ENCODE peak calls at places on chromosome 21, in seven cellular contexts. F, D, G, Q, V, O and T are unnamed samples.

GRCh38 chr21:18529253-18529652 is 125.7 kb upstream of the TMPRSS15 start:
- DNase-seq in F (peak; percentile 68), D (no peak), G (no peak), Q (no peak), V (peak; percentile 96), O (no peak), T (no peak)

GRCh38 chr21:25370311-25370744 is 237.0 kb downstream of the MRPL39 start:
- DNase-seq in F (peak; percentile 52), D (no peak), G (no peak), Q (no peak), V (peak; percentile 98), O (peak; percentile 82), T (no peak)

GRCh38 chr21:46092811-46093667 is 4.9 kb upstream of the COL6A2 start:
- DNase-seq in F (no peak), D (no peak), G (no peak), Q (no peak), V (no peak), O (no peak), T (no peak)

GRCh38 chr21:34910396-34910795 is 138.7 kb downstream of the RUNX1 start:
- DNase-seq in F (no peak), D (no peak), G (no peak), Q (no peak), V (no peak), O (no peak), T (no peak)

GRCh38 chr21:35850542-35851103 is 209.7 kb downstream of the SETD4 start:
- DNase-seq in F (no peak), D (peak; percentile 77), G (no peak), Q (peak; percentile 8), V (no peak), O (no peak), T (no peak)

GRCh38 chr21:18443085-18443484 is 39.5 kb upstream of the TMPRSS15 start:
- DNase-seq in F (no peak), D (no peak), G (no peak), Q (no peak), V (no peak), O (no peak), T (no peak)

GRCh38 chr21:45871616-45872236 is 109.8 kb upstream of the COL6A1 start:
- DNase-seq in F (no peak), D (no peak), G (no peak), Q (no peak), V (no peak), O (no peak), T (no peak)

GRCh38 chr21:34952701-34953100 is 96.4 kb downstream of the RUNX1 start:
- DNase-seq in F (peak; percentile 43), D (no peak), G (peak; percentile 12), Q (no peak), V (no peak), O (no peak), T (no peak)

GRCh38 chr21:29504751-29505321 is 206.1 kb downstream of the BACH1 start:
- DNase-seq in F (peak; percentile 43), D (no peak), G (no peak), Q (no peak), V (peak; percentile 78), O (no peak), T (no peak)

GRCh38 chr21:45788198-45788597 is 144.7 kb downstream of the PCBP3 start:
- DNase-seq in F (no peak), D (no peak), G (no peak), Q (no peak), V (no peak), O (no peak), T (no peak)

GRCh38 chr21:39681257-39681656 is 63.7 kb upstream of the IGSF5 start:
- DNase-seq in F (peak; percentile 71), D (no peak), G (no peak), Q (no peak), V (peak; percentile 46), O (no peak), T (no peak)

GRCh38 chr21:34890724-34891609 is 158.1 kb downstream of the RUNX1 start:
- DNase-seq in F (peak; percentile 17), D (peak; percentile 75), G (peak; percentile 75), Q (no peak), V (peak; percentile 57), O (no peak), T (no peak)

GRCh38 chr21:38220270-38220737 is 36.5 kb upstream of the KCNJ15 start:
- DNase-seq in F (no peak), D (no peak), G (no peak), Q (no peak), V (no peak), O (no peak), T (no peak)

GRCh38 chr21:38803075-38803474 is 2.7 kb upstream of the ETS2 start:
- DNase-seq in F (no peak), D (no peak), G (no peak), Q (no peak), V (no peak), O (no peak), T (no peak)

GRCh38 chr21:46002841-46003574 is 21.4 kb downstream of the COL6A1 start:
- DNase-seq in F (no peak), D (peak; percentile 64), G (no peak), Q (no peak), V (no peak), O (no peak), T (no peak)

GRCh38 chr21:38506606-38507331 is 8.5 kb upstream of the ERG start:
- DNase-seq in F (no peak), D (no peak), G (peak; percentile 30), Q (no peak), V (no peak), O (no peak), T (no peak)

GRCh38 chr21:38807481-38807880 is 1.8 kb downstream of the ETS2 start:
- DNase-seq in F (no peak), D (no peak), G (no peak), Q (no peak), V (no peak), O (no peak), T (no peak)

GRCh38 chr21:35943752-35944151 is 116.6 kb downstream of the SETD4 start:
- DNase-seq in F (no peak), D (no peak), G (no peak), Q (no peak), V (no peak), O (no peak), T (no peak)

GRCh38 chr21:17780539-17780938 is 38.6 kb downstream of the C21orf91 start:
- DNase-seq in F (peak; percentile 67), D (no peak), G (no peak), Q (peak; percentile 83), V (no peak), O (no peak), T (peak; percentile 37)

GRCh38 chr21:34706337-34706736 is 37.5 kb downstream of the CLIC6 start:
- DNase-seq in F (no peak), D (no peak), G (no peak), Q (no peak), V (no peak), O (no peak), T (no peak)

GRCh38 chr21:38496224-38496623 is 2.1 kb downstream of the ERG start:
- DNase-seq in F (no peak), D (no peak), G (no peak), Q (no peak), V (no peak), O (no peak), T (no peak)

GRCh38 chr21:25501996-25502665 is 105.2 kb downstream of the MRPL39 start:
- DNase-seq in F (peak; percentile 14), D (no peak), G (no peak), Q (peak; percentile 74), V (no peak), O (no peak), T (no peak)

GRCh38 chr21:44761011-44761729 is 40.5 kb downstream of the UBE2G2 start:
- DNase-seq in F (peak; percentile 31), D (peak; percentile 61), G (peak; percentile 91), Q (no peak), V (no peak), O (no peak), T (no peak)
- TF ChIP-seq CTCF in F (peak; percentile 61), D (no peak), G (peak; percentile 87), Q (peak; percentile 54), V (peak; percentile 49), O (peak; percentile 44), T (no peak)

DNA sequence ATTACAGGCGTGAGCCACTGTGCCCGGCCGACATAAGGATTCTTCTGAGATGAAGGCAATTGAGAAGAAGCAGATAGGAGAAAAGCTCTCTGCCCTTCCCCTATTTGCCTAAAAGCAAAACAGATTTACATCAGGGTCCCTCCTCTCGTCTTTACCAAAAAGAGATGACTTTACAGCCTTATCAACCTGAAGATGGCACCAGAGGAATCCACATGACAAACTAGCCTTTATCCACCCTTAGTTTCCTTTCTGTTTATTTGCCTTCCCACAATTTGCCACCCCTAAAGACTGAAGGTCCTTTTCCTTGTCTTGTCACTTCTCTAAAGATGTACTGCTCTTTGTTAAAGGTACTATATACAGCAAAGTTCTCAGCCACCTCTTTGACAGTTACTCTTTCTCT is 70.7 kb upstream of the KRTAP19-8 start:
- DNase-seq in F (peak; percentile 13), D (no peak), G (peak; percentile 69), Q (no peak), V (no peak), O (no peak), T (peak; percentile 44)
- TF ChIP-seq CTCF in F (peak; percentile 10), D (no peak), G (peak; percentile 72), Q (peak; percentile 37), V (peak; percentile 38), O (no peak), T (no peak)

GRCh38 chr21:42547001-42547905 is 33.6 kb downstream of the SLC37A1 start:
- DNase-seq in F (no peak), D (no peak), G (no peak), Q (no peak), V (no peak), O (no peak), T (no peak)

GRCh38 chr21:42546433-42546832 is 32.8 kb downstream of the SLC37A1 start:
- DNase-seq in F (no peak), D (no peak), G (no peak), Q (no peak), V (no peak), O (no peak), T (no peak)

GRCh38 chr21:42548687-42549406 is 35.2 kb downstream of the SLC37A1 start:
- DNase-seq in F (no peak), D (no peak), G (no peak), Q (no peak), V (no peak), O (no peak), T (no peak)

GRCh38 chr21:42545745-42546144 is 32.1 kb downstream of the SLC37A1 start:
- DNase-seq in F (no peak), D (no peak), G (no peak), Q (no peak), V (no peak), O (no peak), T (no peak)

DNA sequence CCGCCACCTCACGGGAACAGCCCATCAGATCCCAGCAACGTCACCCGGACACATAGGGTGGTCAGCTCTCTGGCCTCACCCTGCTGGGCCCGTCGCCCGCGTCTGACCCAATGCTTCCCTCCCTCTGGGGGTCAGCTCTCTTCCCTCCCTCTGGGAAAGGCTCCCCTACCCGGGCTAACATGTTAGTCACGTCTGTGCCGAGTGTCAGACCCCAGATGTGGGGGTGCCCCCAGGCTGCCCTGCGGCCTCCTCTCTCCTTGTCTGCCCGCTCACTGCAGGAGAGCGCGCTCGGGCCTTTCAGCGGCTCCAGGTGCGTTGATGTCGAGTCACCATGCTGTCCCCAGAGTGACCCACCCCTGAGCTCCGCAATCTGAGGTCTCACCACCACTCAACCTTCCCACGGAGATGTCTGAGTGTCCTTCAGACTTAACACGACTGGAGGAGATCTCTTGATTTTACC is 34.3 kb downstream of the SLC37A1 start:
- DNase-seq in F (no peak), D (no peak), G (no peak), Q (no peak), V (no peak), O (no peak), T (no peak)
- TF ChIP-seq CTCF in F (no peak), D (no peak), G (no peak), Q (no peak), V (no peak), O (no peak), T (no peak)

GRCh38 chr21:33480481-33481103 is 818 bp upstream of the TMEM50B start:
- DNase-seq in F (no peak), D (no peak), G (no peak), Q (no peak), V (no peak), O (no peak), T (no peak)
- TF ChIP-seq CTCF in F (no peak), D (no peak), G (no peak), Q (no peak), V (no peak), O (no peak), T (no peak)